ENCODE peak calls at places on chromosomes 16 and 17, in seven cellular contexts. K is Peyer's patch, A is stomach, Y is A549, W is PC-3, B is OCI-LY7, I is neural progenitor cell. N is an unnamed sample.

GRCh38 chr17:74429604-74430384 is 2.1 kb upstream of the GPRC5C start:
- DNase-seq in K (peak), A (peak), Y (no peak), W (peak), B (no peak), I (peak), N (no peak)

GRCh38 chr16:58393138-58393504 is 850 bp downstream of the GINS3 start:
- DNase-seq in K (no peak), A (no peak), Y (peak), W (no peak), B (peak), I (peak), N (no peak)

GRCh38 chr16:11045441-11045840 is 101.1 kb downstream of the CLEC16A start:
- DNase-seq in K (no peak), A (no peak), Y (no peak), W (no peak), B (no peak), I (no peak), N (no peak)

GRCh38 chr17:66468241-66469087 is 166.1 kb downstream of the PRKCA start:
- DNase-seq in K (no peak), A (no peak), Y (no peak), W (peak), B (no peak), I (no peak), N (peak)

GRCh38 chr17:65536573-65537342 is 24.7 kb downstream of the AXIN2 start:
- DNase-seq in K (no peak), A (no peak), Y (no peak), W (no peak), B (no peak), I (no peak), N (no peak)

GRCh38 chr17:65389426-65389825 is 172.0 kb downstream of the AXIN2 start:
- DNase-seq in K (no peak), A (no peak), Y (no peak), W (peak), B (no peak), I (no peak), N (no peak)

GRCh38 chr17:80173916-80174315 is 4.1 kb downstream of the CARD14 start:
- DNase-seq in K (no peak), A (no peak), Y (no peak), W (no peak), B (no peak), I (no peak), N (no peak)

GRCh38 chr16:4746991-4747574 is 12.7 kb downstream of the DNAAF8 start:
- DNase-seq in K (no peak), A (no peak), Y (no peak), W (no peak), B (no peak), I (peak), N (no peak)

GRCh38 chr16:785563-786535 is 2.3 kb downstream of the RPUSD1 start:
- DNase-seq in K (peak), A (peak), Y (peak), W (peak), B (peak), I (peak), N (no peak)

GRCh38 chr16:77584205-77584859 is 138.0 kb upstream of the NUDT7 start:
- DNase-seq in K (peak), A (peak), Y (peak), W (peak), B (peak), I (peak), N (peak)

GRCh38 chr16:22216191-22216831 is 10.2 kb downstream of the EEF2K start:
- DNase-seq in K (no peak), A (no peak), Y (no peak), W (no peak), B (peak), I (no peak), N (peak)

GRCh38 chr17:8696951-8697745 is 47.5 kb downstream of the CCDC42 start:
- DNase-seq in K (no peak), A (no peak), Y (no peak), W (no peak), B (no peak), I (peak), N (no peak)

GRCh38 chr17:8698142-8699050 is 46.2 kb downstream of the CCDC42 start:
- DNase-seq in K (peak), A (no peak), Y (no peak), W (no peak), B (no peak), I (no peak), N (no peak)

GRCh38 chr17:8695916-8696415 is 48.7 kb downstream of the CCDC42 start:
- DNase-seq in K (no peak), A (no peak), Y (no peak), W (no peak), B (no peak), I (no peak), N (no peak)

GRCh38 chr17:8695241-8695640 is 49.4 kb downstream of the CCDC42 start:
- DNase-seq in K (no peak), A (no peak), Y (no peak), W (no peak), B (no peak), I (no peak), N (no peak)

GRCh38 chr17:8696456-8696855 is 48.2 kb downstream of the CCDC42 start:
- DNase-seq in K (no peak), A (no peak), Y (no peak), W (no peak), B (no peak), I (no peak), N (no peak)
- H3K4me3 ChIP-seq in K (no peak), A (no peak), Y (no peak), W (no peak), B (no peak), I (no peak), N (no peak)

DNA sequence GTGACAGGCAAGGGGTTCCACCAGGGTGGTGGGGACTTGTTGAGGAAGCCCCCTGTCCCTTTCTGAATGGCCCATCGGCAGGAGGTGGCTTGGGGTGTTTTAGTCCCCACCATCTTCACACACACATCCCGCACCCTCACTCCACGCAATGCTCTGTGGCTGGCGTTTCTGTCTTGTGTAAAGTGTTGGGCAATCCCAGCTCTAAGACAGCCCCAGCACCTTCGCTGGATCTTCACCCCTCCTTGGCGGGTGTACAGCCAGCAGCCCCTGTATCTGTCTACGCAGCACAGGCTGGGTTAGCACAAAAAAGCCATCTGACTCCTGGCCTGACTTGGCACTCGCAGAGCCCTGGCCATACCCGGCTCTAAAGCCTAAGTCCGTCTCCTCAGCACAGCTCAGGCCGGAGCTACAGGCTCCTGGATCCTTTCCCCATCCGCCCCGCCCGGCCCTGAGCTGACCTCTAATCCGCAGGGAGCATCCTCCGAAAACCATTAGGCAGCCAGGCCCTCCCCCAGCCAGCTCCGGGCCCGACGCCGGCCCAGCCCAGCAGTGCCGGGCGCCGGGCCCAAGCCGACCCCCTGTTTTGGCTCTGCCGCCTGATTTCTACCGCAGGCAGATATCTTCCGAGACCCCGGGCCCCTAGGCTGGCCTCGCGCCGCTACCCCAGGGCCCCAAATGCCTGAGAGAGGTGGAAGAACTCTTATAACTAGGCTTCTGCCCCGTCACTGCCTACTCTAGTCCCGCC is 42.4 kb upstream of the TAC4 start:
- DNase-seq in K (no peak), A (no peak), Y (no peak), W (no peak), B (no peak), I (peak), N (no peak)
- H3K4me3 ChIP-seq in K (no peak), A (no peak), Y (no peak), W (no peak), B (no peak), I (no peak), N (no peak)

GRCh38 chr17:41338961-41339485 is 11.6 kb downstream of the KRT33A start:
- DNase-seq in K (no peak), A (no peak), Y (no peak), W (peak), B (no peak), I (no peak), N (no peak)
- H3K4me3 ChIP-seq in K (no peak), A (no peak), Y (no peak), W (no peak), B (no peak), I (no peak), N (no peak)

GRCh38 chr16:63037761-63038562 is 1001.7 kb upstream of the CDH8 start:
- DNase-seq in K (no peak), A (no peak), Y (no peak), W (no peak), B (no peak), I (no peak), N (no peak)
- H3K4me3 ChIP-seq in K (no peak), A (no peak), Y (no peak), W (no peak), B (no peak), I (no peak), N (no peak)

DNA sequence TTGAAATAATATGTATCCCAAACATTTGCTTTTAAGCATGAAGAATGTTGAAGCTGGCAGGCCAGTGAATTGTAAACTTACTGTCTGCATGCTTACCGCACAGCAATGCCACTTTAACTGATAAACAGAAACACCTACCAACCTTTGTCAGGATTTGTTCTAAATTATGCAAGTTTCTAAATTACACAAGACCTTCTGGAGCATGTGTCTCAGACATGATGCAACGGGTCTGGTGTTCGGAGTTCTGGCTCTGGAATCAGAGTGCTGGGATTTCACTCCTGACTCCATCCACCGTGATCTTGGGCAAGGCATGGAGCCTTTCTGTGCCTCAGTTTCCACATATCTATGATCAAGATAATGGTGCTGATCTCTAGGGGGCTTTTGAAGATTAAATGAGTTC is 111.2 kb downstream of the CCT6B start:
- DNase-seq in K (no peak), A (no peak), Y (no peak), W (no peak), B (no peak), I (no peak), N (no peak)
- H3K4me3 ChIP-seq in K (no peak), A (no peak), Y (no peak), W (no peak), B (no peak), I (no peak), N (no peak)

GRCh38 chr16:79595916-79596450 is 4.6 kb downstream of the MAF start:
- DNase-seq in K (no peak), A (no peak), Y (no peak), W (no peak), B (no peak), I (no peak), N (no peak)
- H3K4me3 ChIP-seq in K (peak), A (peak), Y (no peak), W (no peak), B (no peak), I (peak), N (no peak)

DNA sequence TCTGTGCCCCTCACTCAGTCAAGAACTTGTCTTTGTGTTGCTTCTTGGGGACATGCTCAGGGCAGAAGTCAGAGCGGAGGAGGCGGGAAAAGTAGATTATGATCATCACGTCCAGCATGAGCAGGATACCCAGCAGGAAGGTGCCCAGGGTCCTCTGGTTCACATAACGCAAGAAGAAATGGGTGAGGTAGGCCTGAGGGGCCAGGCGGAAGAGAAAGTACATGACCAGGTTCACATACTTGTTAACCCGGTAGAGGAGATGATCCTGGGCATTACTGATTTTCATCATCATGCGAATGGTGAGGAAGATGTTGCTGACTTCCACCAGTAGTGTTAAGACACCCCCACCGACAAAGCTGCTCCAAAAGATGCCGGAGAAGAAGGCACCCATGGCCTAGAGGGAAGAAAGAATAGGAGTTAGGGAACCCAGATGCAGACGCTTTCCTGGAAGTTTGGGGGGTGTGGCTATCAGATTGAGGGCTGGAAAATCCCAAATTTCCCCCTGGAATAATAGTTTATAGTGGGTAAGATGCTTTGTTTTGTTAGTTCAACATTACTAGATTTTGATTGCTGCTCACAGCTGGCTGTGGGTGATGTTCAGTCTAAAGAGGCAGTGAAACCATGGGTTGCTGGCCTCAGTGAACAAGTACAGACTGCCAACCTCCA is 1.4 kb downstream of the TLCD1 start:
- DNase-seq in K (no peak), A (no peak), Y (no peak), W (no peak), B (peak), I (no peak), N (no peak)
- H3K4me3 ChIP-seq in K (no peak), A (peak), Y (peak), W (peak), B (no peak), I (peak), N (no peak)

DNA sequence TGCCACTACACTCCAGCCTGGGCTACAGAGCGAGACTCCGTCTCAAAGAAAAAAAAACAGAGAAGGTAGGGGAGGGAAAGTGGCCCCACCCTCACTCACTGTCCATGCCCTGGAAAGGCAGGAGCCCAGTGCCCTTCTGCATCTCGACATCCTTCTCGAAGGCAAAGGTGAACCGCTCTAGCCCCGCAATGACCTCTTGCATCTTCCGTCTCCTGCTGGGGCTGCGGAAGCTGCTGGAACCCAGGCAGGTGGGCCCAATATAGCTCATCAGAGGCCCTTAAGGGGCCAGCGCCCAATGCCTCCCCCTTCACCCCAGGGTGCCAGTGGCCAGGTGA is at the start of gene CPSF4L:
- DNase-seq in K (no peak), A (no peak), Y (no peak), W (no peak), B (no peak), I (no peak), N (no peak)
- H3K4me3 ChIP-seq in K (no peak), A (peak), Y (no peak), W (no peak), B (no peak), I (no peak), N (no peak)

GRCh38 chr17:1006054-1006453 is 9.1 kb downstream of the TIMM22 start:
- DNase-seq in K (no peak), A (peak), Y (no peak), W (no peak), B (no peak), I (no peak), N (peak)
- H3K4me3 ChIP-seq in K (no peak), A (peak), Y (no peak), W (no peak), B (no peak), I (no peak), N (peak)

N was measured in Jurkat, Clone E6-1.